ENCODE peak calls at places on chromosome 1, in five cellular contexts. One of them, this sample, is unnamed.

GRCh38 chr1:245016700-245017099 is 138.1 kb upstream of the KIF26B start:
- DNase-seq in body of pancreas: no peak
- DNase-seq in transverse colon: no peak
- DNase-seq in CD8-positive, alpha-beta T cell: no peak
- DNase-seq in heart left ventricle: no peak
- DNase-seq in this sample: no peak

GRCh38 chr1:20037877-20038276 is 32.1 kb upstream of the PLA2G5 start:
- DNase-seq in CD8-positive, alpha-beta T cell: no peak
- DNase-seq in heart left ventricle: no peak
- DNase-seq in body of pancreas: no peak
- DNase-seq in transverse colon: no peak
- DNase-seq in this sample: no peak

GRCh38 chr1:206631085-206631509 is 4.2 kb upstream of the DYRK3 start:
- DNase-seq in body of pancreas: peak
- DNase-seq in CD8-positive, alpha-beta T cell: no peak
- DNase-seq in transverse colon: peak
- DNase-seq in heart left ventricle: peak
- DNase-seq in this sample: no peak

GRCh38 chr1:44672254-44672955 is 1.9 kb downstream of the TMEM53 start:
- DNase-seq in transverse colon: no peak
- DNase-seq in heart left ventricle: peak
- DNase-seq in body of pancreas: no peak
- DNase-seq in CD8-positive, alpha-beta T cell: no peak
- DNase-seq in this sample: no peak

GRCh38 chr1:87451229-87451900 is 122.7 kb downstream of the LMO4 start:
- DNase-seq in heart left ventricle: no peak
- DNase-seq in CD8-positive, alpha-beta T cell: no peak
- DNase-seq in transverse colon: no peak
- DNase-seq in body of pancreas: no peak
- DNase-seq in this sample: no peak

GRCh38 chr1:27570383-27570755 is 33.6 kb downstream of the AHDC1 start:
- DNase-seq in heart left ventricle: no peak
- DNase-seq in body of pancreas: no peak
- DNase-seq in transverse colon: no peak
- DNase-seq in CD8-positive, alpha-beta T cell: no peak
- DNase-seq in this sample: no peak

GRCh38 chr1:172671591-172671990 is 12.7 kb downstream of the FASLG start:
- DNase-seq in CD8-positive, alpha-beta T cell: no peak
- DNase-seq in transverse colon: no peak
- DNase-seq in heart left ventricle: no peak
- DNase-seq in body of pancreas: no peak
- DNase-seq in this sample: no peak

GRCh38 chr1:204929487-204930185 is 59.0 kb downstream of the NFASC start:
- DNase-seq in body of pancreas: no peak
- DNase-seq in CD8-positive, alpha-beta T cell: no peak
- DNase-seq in transverse colon: no peak
- DNase-seq in heart left ventricle: no peak
- DNase-seq in this sample: no peak

GRCh38 chr1:3711780-3712451 is 40.3 kb upstream of the CCDC27 start:
- DNase-seq in body of pancreas: no peak
- DNase-seq in heart left ventricle: no peak
- DNase-seq in transverse colon: no peak
- DNase-seq in CD8-positive, alpha-beta T cell: no peak
- DNase-seq in this sample: no peak

GRCh38 chr1:177069489-177069888 is 95.0 kb downstream of the ASTN1 start:
- DNase-seq in heart left ventricle: no peak
- DNase-seq in transverse colon: no peak
- DNase-seq in CD8-positive, alpha-beta T cell: no peak
- DNase-seq in body of pancreas: no peak
- DNase-seq in this sample: no peak
- H3K27ac ChIP-seq in heart left ventricle: no peak
- H3K27ac ChIP-seq in transverse colon: no peak
- H3K27ac ChIP-seq in CD8-positive, alpha-beta T cell: no peak
- H3K27ac ChIP-seq in body of pancreas: no peak
- H3K27ac ChIP-seq in this sample: no peak

GRCh38 chr1:164563821-164564251 is 4.9 kb downstream of the PBX1 start:
- DNase-seq in body of pancreas: no peak
- DNase-seq in CD8-positive, alpha-beta T cell: no peak
- DNase-seq in transverse colon: no peak
- DNase-seq in heart left ventricle: no peak
- DNase-seq in this sample: no peak

GRCh38 chr1:164565356-164565755 is 6.4 kb downstream of the PBX1 start:
- DNase-seq in body of pancreas: no peak
- DNase-seq in transverse colon: no peak
- DNase-seq in CD8-positive, alpha-beta T cell: no peak
- DNase-seq in heart left ventricle: no peak
- DNase-seq in this sample: no peak

GRCh38 chr1:164561461-164561860 is 2.5 kb downstream of the PBX1 start:
- DNase-seq in transverse colon: no peak
- DNase-seq in CD8-positive, alpha-beta T cell: no peak
- DNase-seq in body of pancreas: no peak
- DNase-seq in heart left ventricle: no peak
- DNase-seq in this sample: no peak

GRCh38 chr1:164561007-164561406 is 2.0 kb downstream of the PBX1 start:
- DNase-seq in CD8-positive, alpha-beta T cell: no peak
- DNase-seq in heart left ventricle: no peak
- DNase-seq in body of pancreas: no peak
- DNase-seq in transverse colon: no peak
- DNase-seq in this sample: no peak

DNA sequence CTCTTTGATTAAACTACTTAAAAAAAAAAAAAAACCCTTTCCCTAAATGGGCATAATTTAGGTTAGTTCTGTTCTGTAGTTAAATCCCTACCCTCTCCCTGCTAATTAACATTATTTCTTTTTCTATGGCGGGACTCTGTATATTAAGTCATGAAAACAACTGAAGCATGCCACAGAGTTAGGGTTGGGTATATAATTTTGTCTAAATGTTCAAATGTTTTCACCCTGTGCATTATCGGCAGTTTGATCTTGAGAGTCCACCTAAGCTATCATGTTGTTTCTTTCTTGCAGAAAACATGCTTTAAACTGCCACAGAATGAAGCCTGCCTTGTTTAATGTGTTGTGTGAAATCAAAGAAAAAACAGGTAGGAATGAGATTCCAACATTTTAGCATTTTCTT is 4.0 kb downstream of the PBX1 start:
- DNase-seq in heart left ventricle: no peak
- DNase-seq in CD8-positive, alpha-beta T cell: no peak
- DNase-seq in transverse colon: no peak
- DNase-seq in body of pancreas: no peak
- DNase-seq in this sample: no peak
- H3K27ac ChIP-seq in heart left ventricle: peak
- H3K27ac ChIP-seq in CD8-positive, alpha-beta T cell: no peak
- H3K27ac ChIP-seq in transverse colon: peak
- H3K27ac ChIP-seq in body of pancreas: peak
- H3K27ac ChIP-seq in this sample: no peak

DNA sequence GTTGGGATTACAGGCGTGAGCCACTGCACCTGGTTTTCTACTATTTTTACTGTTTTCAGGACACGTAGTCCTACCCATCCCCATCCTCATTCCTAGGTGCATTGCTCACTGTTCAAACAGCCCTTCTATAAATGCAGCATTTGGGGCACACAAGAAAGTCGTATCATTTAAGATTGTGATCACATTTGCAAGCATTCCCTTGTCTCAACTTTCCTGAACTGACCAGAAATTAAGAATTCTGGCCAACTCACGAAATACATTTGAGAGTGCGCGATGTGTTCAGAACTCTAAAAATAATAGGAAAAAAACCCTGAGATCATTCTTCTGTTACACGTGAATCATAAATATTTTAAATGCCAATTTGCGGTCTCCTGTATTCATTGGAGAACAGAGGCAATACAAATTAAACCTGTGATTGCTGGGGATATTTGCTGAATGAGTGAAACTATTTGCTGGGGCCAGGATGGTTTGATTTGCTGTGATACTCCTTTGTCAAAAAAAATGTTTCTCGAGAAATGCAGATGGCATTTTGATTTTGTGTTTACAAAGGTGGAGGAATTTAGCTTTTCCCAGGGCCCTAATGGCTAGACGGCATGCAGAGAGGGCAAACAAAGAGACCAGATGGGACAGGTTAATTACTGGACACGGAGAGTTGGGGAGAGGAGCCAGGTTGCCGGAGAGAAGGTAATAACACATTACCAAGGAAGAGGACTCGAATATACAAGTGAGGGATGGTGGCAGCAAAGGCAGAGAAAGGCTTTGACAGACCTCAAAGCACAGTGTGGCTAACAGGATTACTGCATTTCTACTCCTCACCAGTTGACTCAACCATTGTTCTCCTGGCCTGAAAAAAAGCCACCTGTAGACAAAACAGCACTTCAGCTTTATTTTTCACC is 38.4 kb downstream of the STPG1 start:
- DNase-seq in CD8-positive, alpha-beta T cell: no peak
- DNase-seq in heart left ventricle: no peak
- DNase-seq in transverse colon: no peak
- DNase-seq in body of pancreas: no peak
- DNase-seq in this sample: no peak
- H3K27ac ChIP-seq in CD8-positive, alpha-beta T cell: no peak
- H3K27ac ChIP-seq in heart left ventricle: no peak
- H3K27ac ChIP-seq in transverse colon: no peak
- H3K27ac ChIP-seq in body of pancreas: no peak
- H3K27ac ChIP-seq in this sample: no peak

DNA sequence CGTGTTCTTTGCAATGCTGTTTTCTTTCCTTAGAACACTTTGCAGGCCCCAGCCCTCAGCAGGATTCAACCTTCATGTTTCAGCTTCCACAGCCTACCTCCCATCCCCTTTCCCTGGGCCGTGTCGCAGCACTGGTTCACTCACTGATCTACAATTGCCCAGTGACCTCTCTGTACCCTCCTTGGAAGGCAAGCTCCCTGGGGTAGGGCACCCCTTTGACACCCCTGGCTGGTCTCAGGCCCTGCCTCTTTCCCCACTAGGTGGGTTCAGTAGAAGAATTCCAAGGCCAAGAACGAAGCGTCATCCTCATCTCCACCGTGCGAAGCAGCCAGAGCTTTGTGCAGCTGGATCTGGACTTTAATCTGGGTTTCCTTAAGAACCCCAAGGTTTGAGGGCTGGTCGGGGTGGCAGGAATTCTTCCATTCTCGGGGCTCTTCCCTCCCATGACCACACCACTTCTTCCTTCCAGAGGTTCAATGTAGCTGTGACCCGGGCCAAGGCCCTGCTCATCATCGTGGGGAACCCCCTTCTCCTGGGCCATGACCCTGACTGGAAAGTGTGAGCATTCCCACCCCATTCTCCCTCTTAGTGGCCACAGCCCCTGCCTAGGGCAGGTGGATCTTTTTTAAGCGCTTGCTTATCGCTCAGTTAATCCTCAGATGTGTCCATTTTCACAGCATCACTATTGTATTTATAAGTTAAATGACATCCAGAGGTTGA is 7.3 kb downstream of the RHOC start:
- DNase-seq in heart left ventricle: no peak
- DNase-seq in CD8-positive, alpha-beta T cell: no peak
- DNase-seq in body of pancreas: no peak
- DNase-seq in transverse colon: no peak
- DNase-seq in this sample: no peak
- H3K27ac ChIP-seq in heart left ventricle: peak
- H3K27ac ChIP-seq in CD8-positive, alpha-beta T cell: no peak
- H3K27ac ChIP-seq in body of pancreas: peak
- H3K27ac ChIP-seq in transverse colon: peak
- H3K27ac ChIP-seq in this sample: peak

GRCh38 chr1:183218981-183219621 is 33.0 kb downstream of the LAMC2 start:
- DNase-seq in transverse colon: peak
- DNase-seq in body of pancreas: no peak
- DNase-seq in heart left ventricle: peak
- DNase-seq in CD8-positive, alpha-beta T cell: peak
- DNase-seq in this sample: no peak
- H3K27ac ChIP-seq in transverse colon: peak
- H3K27ac ChIP-seq in body of pancreas: no peak
- H3K27ac ChIP-seq in heart left ventricle: peak
- H3K27ac ChIP-seq in CD8-positive, alpha-beta T cell: no peak
- H3K27ac ChIP-seq in this sample: no peak

GRCh38 chr1:41473738-41474362 is 10.6 kb downstream of the EDN2 start:
- DNase-seq in heart left ventricle: no peak
- DNase-seq in body of pancreas: no peak
- DNase-seq in CD8-positive, alpha-beta T cell: no peak
- DNase-seq in transverse colon: no peak
- DNase-seq in this sample: no peak
- H3K27ac ChIP-seq in heart left ventricle: peak
- H3K27ac ChIP-seq in body of pancreas: peak
- H3K27ac ChIP-seq in CD8-positive, alpha-beta T cell: no peak
- H3K27ac ChIP-seq in transverse colon: peak
- H3K27ac ChIP-seq in this sample: no peak